ENCODE peak calls at places on chromosomes 16 and 17, in five cellular contexts. Z, M, E, U and J are unnamed samples. For H3K36me3, the result is how much of the 10 kb centered on the place peaks cover.

GRCh38 chr17:14014647-14015046 is 54.7 kb upstream of the COX10 start:
- DNase-seq in Z (no peak), M (no peak), E (peak), U (no peak), J (no peak)

GRCh38 chr17:74417178-74418045 is 14.5 kb upstream of the GPRC5C start:
- DNase-seq in Z (peak), M (peak), E (no peak), U (peak), J (no peak)

GRCh38 chr16:9908613-9909012 is 273.6 kb downstream of the GRIN2A start:
- DNase-seq in Z (no peak), M (peak), E (no peak), U (no peak), J (no peak)

GRCh38 chr16:35750701-35751104 is 2291.3 kb downstream of the TP53TG3F start:
- DNase-seq in Z (no peak), M (no peak), E (no peak), U (no peak), J (no peak)

GRCh38 chr16:17529982-17530760 is 59.4 kb upstream of the XYLT1 start:
- DNase-seq in Z (peak), M (no peak), E (no peak), U (no peak), J (peak)

GRCh38 chr17:47225436-47225858 is 16.3 kb downstream of the MYL4 start:
- DNase-seq in Z (no peak), M (peak), E (peak), U (peak), J (no peak)

GRCh38 chr17:50560931-50561750 is 626 bp downstream of the CACNA1G start:
- DNase-seq in Z (no peak), M (no peak), E (no peak), U (no peak), J (peak)

GRCh38 chr17:29111816-29112499 is 68.2 kb downstream of the MYO18A start:
- DNase-seq in Z (peak), M (peak), E (peak), U (peak), J (peak)

GRCh38 chr17:71444011-71444574 is 676.7 kb upstream of the SOX9 start:
- DNase-seq in Z (no peak), M (no peak), E (peak), U (no peak), J (no peak)

GRCh38 chr16:28587386-28587785 is 9.5 kb downstream of the SULT1A2 start:
- DNase-seq in Z (no peak), M (no peak), E (no peak), U (peak), J (no peak)

GRCh38 chr16:31531096-31531495 is 3.4 kb downstream of the AHSP start:
- DNase-seq in Z (no peak), M (no peak), E (no peak), U (no peak), J (no peak)

GRCh38 chr17:21029032-21029431 is 13.8 kb downstream of the USP22 start:
- DNase-seq in Z (no peak), M (peak), E (peak), U (peak), J (no peak)

GRCh38 chr16:66107661-66108060 is 258.8 kb upstream of the CDH5 start:
- DNase-seq in Z (no peak), M (no peak), E (peak), U (peak), J (no peak)

GRCh38 chr17:20190605-20191004 is 181.4 kb downstream of the SPECC1 start:
- DNase-seq in Z (no peak), M (no peak), E (no peak), U (no peak), J (no peak)

GRCh38 chr16:66520406-66521194 is 29.3 kb downstream of the TK2 start:
- DNase-seq in Z (no peak), M (no peak), E (no peak), U (no peak), J (no peak)

GRCh38 chr17:9104370-9105041 is 83.2 kb downstream of the NTN1 start:
- DNase-seq in Z (no peak), M (peak), E (no peak), U (no peak), J (no peak)

GRCh38 chr16:4972938-4973587 is 14.9 kb downstream of the SEC14L5 start:
- DNase-seq in Z (no peak), M (no peak), E (no peak), U (no peak), J (no peak)

GRCh38 chr17:12907477-12907876 is 110.3 kb downstream of the ELAC2 start:
- DNase-seq in Z (no peak), M (no peak), E (no peak), U (no peak), J (no peak)

GRCh38 chr16:10182186-10182683 is at the start of gene GRIN2A:
- DNase-seq in Z (peak), M (peak), E (no peak), U (no peak), J (no peak)

GRCh38 chr16:85145734-85146531 is 33.7 kb upstream of the CIBAR2 start:
- DNase-seq in Z (no peak), M (no peak), E (no peak), U (no peak), J (no peak)

DNA sequence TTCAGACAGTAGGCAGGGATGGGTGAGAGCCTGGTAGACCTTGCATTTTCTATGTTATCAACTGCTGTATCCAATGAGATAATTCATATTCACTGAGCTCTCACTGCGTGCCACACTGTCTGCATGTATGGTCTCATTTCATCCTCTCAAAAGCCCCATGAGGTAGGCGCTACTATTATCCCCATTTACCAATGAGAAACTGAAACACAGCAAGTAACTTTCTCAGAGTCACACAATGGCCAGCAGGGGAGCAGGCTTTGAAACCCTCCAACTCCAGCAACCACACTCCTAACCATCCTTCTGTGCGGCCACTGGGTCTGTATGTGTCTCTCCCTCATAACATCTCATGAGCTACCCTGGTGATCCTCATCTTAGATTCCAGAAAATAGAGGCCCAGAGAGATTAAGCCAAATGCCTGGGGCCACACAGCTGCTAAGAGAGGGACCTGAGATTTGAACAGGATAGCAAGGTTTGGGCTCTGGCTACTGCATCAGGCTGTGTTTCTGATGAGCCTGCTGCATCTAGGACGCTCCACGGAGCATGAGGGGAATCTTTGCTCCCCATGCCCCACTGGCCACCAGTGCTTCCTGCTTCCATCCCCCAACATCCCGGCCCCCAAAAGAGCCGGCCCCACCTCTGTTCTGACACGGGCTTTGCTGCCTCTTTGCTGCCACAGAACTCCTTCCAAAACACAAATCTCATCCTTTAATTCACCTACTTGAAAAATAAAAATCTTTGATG is 3.2 kb downstream of the CCR7 start:
- DNase-seq in Z (no peak), M (no peak), E (no peak), U (no peak), J (peak)
- H3K4me3 ChIP-seq in Z (no peak), M (no peak), E (no peak), U (no peak), J (peak)

GRCh38 chr16:65745-66144 is 6.7 kb downstream of the RHBDF1 start:
- DNase-seq in Z (peak), M (peak), E (peak), U (peak), J (peak)
- H3K36me3 ChIP-seq in Z (under half), M (under half), E (under half), U (under half), J (under half)

GRCh38 chr17:39199986-39200879 is at the start of gene RPL19:
- DNase-seq in Z (peak), M (peak), E (peak), U (peak), J (peak)
- H3K4me3 ChIP-seq in Z (peak), M (peak), E (peak), U (peak), J (peak)

GRCh38 chr16:1647904-1648303 is 30.2 kb upstream of the JPT2 start:
- DNase-seq in Z (no peak), M (no peak), E (no peak), U (no peak), J (no peak)
- H3K36me3 ChIP-seq in Z (under half), M (under half), E (half or more), U (under half), J (under half)

GRCh38 chr17:16255481-16255901 is 38.5 kb downstream of the PIGL start:
- DNase-seq in Z (peak), M (peak), E (peak), U (no peak), J (no peak)
- H3K4me3 ChIP-seq in Z (no peak), M (no peak), E (peak), U (no peak), J (no peak)